ENCODE peak calls at places on chromosomes 13 and 19, in eight cellular contexts. W, A, L, J, C, T, K and X are unnamed samples.

GRCh38 chr19:6021878-6022569 is 44.1 kb upstream of the RANBP3 start:
- DNase-seq in T (peak), K (peak), C (no peak), W (peak), L (peak), A (no peak), J (peak), X (peak)

GRCh38 chr13:45331981-45332830 is 8.8 kb downstream of the TPT1 start:
- DNase-seq in C (peak), L (no peak), K (no peak), J (no peak), W (no peak), A (peak), T (peak), X (peak)

GRCh38 chr13:91601807-91602206 is 203.4 kb downstream of the GPC5 start:
- DNase-seq in K (no peak), W (no peak), L (no peak), T (no peak), A (no peak), J (no peak), C (no peak), X (no peak)

GRCh38 chr19:30445385-30445784 is 73.2 kb downstream of the ZNF536 start:
- DNase-seq in J (no peak), K (no peak), L (no peak), A (no peak), T (no peak), W (no peak), C (no peak), X (no peak)

GRCh38 chr13:65260938-65261880 is 1968.9 kb downstream of the PCDH9 start:
- DNase-seq in A (no peak), K (no peak), W (no peak), L (no peak), T (peak), C (no peak), J (no peak), X (peak)

GRCh38 chr13:48939728-48940127 is 36.0 kb upstream of the FNDC3A start:
- DNase-seq in C (no peak), T (no peak), W (no peak), J (no peak), A (no peak), L (no peak), K (no peak), X (no peak)

GRCh38 chr13:99028890-99029289 is 51.0 kb upstream of the DOCK9 start:
- DNase-seq in W (no peak), J (no peak), L (no peak), A (no peak), C (no peak), T (peak), K (no peak), X (no peak)

GRCh38 chr19:29528946-29529645 is 3.3 kb downstream of the VSTM2B start:
- DNase-seq in C (no peak), T (no peak), W (no peak), L (no peak), K (no peak), A (no peak), J (no peak), X (no peak)

GRCh38 chr13:73421310-73421912 is 362.6 kb downstream of the KLF5 start:
- DNase-seq in A (no peak), K (no peak), T (peak), W (no peak), J (no peak), C (no peak), L (no peak), X (peak)

GRCh38 chr13:110379358-110379757 is 72.3 kb downstream of the COL4A2 start:
- DNase-seq in J (no peak), W (no peak), C (no peak), T (no peak), K (no peak), A (no peak), L (no peak), X (no peak)

GRCh38 chr13:92843549-92843948 is 383.1 kb upstream of the GPC6 start:
- DNase-seq in J (no peak), T (peak), W (no peak), C (no peak), A (no peak), K (no peak), L (no peak), X (peak)

GRCh38 chr13:33213024-33213795 is 72.3 kb downstream of the STARD13 start:
- DNase-seq in J (no peak), A (no peak), W (no peak), K (no peak), L (no peak), T (peak), C (no peak), X (no peak)

GRCh38 chr13:27691207-27691606 is 69.5 kb downstream of the POLR1D start:
- DNase-seq in A (no peak), K (no peak), J (no peak), W (no peak), T (no peak), C (no peak), L (no peak), X (no peak)

GRCh38 chr13:99361197-99361596 is 54.0 kb upstream of the GPR183 start:
- DNase-seq in L (no peak), J (no peak), W (no peak), T (peak), K (no peak), C (no peak), A (no peak), X (no peak)

GRCh38 chr13:25911020-25911419 is 140.8 kb downstream of the SHISA2 start:
- DNase-seq in W (no peak), J (no peak), A (no peak), L (no peak), K (no peak), C (no peak), T (no peak), X (no peak)

GRCh38 chr19:49106648-49107135 is 7.5 kb upstream of the LIN7B start:
- DNase-seq in W (no peak), A (no peak), J (peak), C (no peak), L (peak), T (peak), K (peak), X (peak)

GRCh38 chr19:39031368-39032163 is 783 bp downstream of the FBXO27 start:
- DNase-seq in W (peak), K (peak), A (no peak), T (peak), C (no peak), L (peak), J (peak), X (peak)

GRCh38 chr13:109764474-109765292 is 21.7 kb downstream of the IRS2 start:
- DNase-seq in A (no peak), J (no peak), K (no peak), T (no peak), W (no peak), C (no peak), L (no peak), X (no peak)

GRCh38 chr13:87788363-87788762 is 117.2 kb downstream of the SLITRK5 start:
- DNase-seq in K (no peak), W (no peak), A (no peak), L (no peak), C (no peak), T (no peak), J (no peak), X (no peak)

GRCh38 chr13:87798536-87798935 is 127.4 kb downstream of the SLITRK5 start:
- DNase-seq in W (no peak), C (no peak), T (no peak), L (no peak), J (no peak), K (no peak), A (no peak), X (no peak)

DNA sequence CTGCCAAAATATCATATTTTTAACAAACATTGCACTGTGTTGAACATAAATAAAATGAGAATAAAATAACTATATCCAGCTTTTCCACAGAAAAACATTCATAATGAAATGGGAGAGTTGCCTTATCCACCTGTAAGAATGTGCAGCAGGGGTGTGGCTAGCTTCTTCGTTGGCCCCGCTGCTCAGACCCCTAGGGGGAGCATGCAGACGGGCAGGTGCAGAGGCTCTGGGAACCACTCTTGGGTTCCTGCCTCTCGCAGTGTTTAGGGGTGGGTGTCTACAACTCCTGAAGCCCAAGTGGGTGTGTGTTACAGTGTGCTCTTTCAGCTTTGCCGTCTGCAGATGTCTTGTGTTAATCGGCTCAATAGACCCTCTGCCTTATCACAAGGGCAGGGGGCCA is 121.7 kb downstream of the SLITRK5 start:
- DNase-seq in A (no peak), W (no peak), T (no peak), J (no peak), L (no peak), C (no peak), K (no peak), X (no peak)
- TF ChIP-seq CTCF in A (no peak), W (no peak), T (no peak), J (no peak), L (no peak), C (no peak), K (no peak), X (no peak)

GRCh38 chr19:1651061-1651547 is 1.3 kb downstream of the TCF3 start:
- DNase-seq in L (peak), T (peak), W (no peak), K (peak), C (no peak), J (no peak), A (no peak), X (peak)

GRCh38 chr19:1651548-1652394 is 644 bp downstream of the TCF3 start:
- DNase-seq in T (peak), A (no peak), C (no peak), W (no peak), J (peak), K (peak), L (peak), X (peak)

GRCh38 chr19:1653300-1653628 is 849 bp upstream of the TCF3 start:
- DNase-seq in K (no peak), C (no peak), T (no peak), L (no peak), J (no peak), W (peak), A (no peak), X (no peak)

GRCh38 chr19:1654178-1654792 is 1.9 kb upstream of the TCF3 start:
- DNase-seq in W (no peak), T (no peak), A (no peak), L (no peak), J (no peak), K (no peak), C (no peak), X (no peak)

GRCh38 chr19:1652471-1653299 is at the start of gene TCF3:
- DNase-seq in L (peak), A (peak), J (peak), T (peak), W (peak), K (peak), C (peak), X (peak)
- H3K4me3 ChIP-seq in L (peak), A (peak), J (peak), T (peak), W (peak), K (peak), C (peak), X (peak)

DNA sequence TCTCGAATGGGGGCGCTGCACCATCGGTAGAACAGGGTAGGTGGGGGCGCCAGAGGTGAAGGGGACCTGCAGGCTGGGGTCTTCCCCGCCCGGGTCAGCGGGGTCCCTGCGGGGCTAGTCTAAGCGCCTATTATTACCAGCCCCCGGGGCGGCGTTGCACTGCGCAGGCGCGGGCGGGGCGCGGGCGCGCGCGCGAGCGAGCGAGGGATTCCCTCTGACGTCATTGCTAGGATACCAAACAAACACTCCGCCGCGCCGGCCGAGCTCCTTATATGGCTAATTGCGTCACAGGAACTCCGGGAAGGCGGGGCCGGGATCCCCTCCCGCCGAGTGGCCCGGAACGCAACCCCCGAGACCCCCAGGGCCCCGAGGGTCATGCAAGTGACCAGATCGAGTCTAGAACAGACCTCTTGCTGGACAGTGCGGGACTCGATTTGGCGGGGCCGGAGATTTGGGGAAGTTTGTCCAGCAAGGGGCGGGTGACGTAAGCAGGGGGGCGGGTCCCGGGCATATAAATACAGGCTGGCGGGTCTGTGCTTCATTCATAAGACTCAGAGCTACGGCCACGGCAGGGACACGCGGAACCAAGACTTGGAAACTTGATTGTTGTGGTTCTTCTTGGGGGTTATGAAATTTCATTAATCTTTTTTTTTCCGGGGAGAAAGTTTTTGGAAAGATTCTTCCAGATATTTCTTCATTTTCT is at the start of gene FOSB:
- DNase-seq in J (peak), W (peak), K (peak), L (peak), T (peak), A (no peak), C (no peak), X (peak)
- TF ChIP-seq CTCF in J (no peak), W (no peak), K (peak), L (no peak), T (peak), A (no peak), C (no peak), X (peak)

GRCh38 chr13:95432141-95432540 is 120.4 kb upstream of the CLDN10 start:
- DNase-seq in T (no peak), K (no peak), J (no peak), W (no peak), C (no peak), A (no peak), L (no peak), X (no peak)
- H3K4me3 ChIP-seq in T (no peak), K (no peak), J (no peak), W (no peak), C (no peak), A (no peak), L (no peak), X (no peak)

GRCh38 chr19:3671680-3672574 is 28.3 kb downstream of the PIP5K1C start:
- DNase-seq in L (no peak), W (no peak), J (no peak), A (no peak), T (peak), K (no peak), C (no peak), X (peak)
- TF ChIP-seq CTCF in L (no peak), W (no peak), J (peak), A (no peak), T (peak), K (no peak), C (no peak), X (peak)

GRCh38 chr19:51002101-51002532 is 713 bp upstream of the KLK8 start:
- DNase-seq in T (no peak), L (no peak), W (no peak), C (no peak), A (no peak), J (no peak), K (no peak), X (no peak)
- H3K4me3 ChIP-seq in T (no peak), L (no peak), W (no peak), C (no peak), A (no peak), J (no peak), K (no peak), X (no peak)

DNA sequence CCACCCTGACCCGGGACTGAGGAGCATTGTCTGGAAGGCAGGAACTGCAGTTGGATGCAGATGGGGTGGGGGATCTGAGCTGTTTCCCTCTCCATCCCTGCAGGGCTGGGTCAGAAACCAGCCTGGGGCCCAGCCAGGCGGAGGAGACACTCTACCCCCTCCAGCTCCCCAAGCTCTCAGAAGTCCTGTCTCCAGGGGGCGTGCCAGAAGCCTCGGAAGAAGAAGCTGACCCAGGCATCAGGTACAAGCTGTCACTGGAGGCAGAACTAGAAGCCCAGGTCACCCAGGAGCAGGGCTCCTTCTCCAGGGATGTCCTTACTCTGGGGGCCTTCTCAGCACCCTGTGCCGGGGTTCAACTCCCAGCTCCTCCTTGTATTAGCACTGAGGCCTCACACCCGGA is 15.5 kb downstream of the SIX5 start:
- DNase-seq in K (peak), L (no peak), T (no peak), J (no peak), W (no peak), C (no peak), A (no peak), X (no peak)
- TF ChIP-seq CTCF in K (no peak), L (no peak), T (peak), J (no peak), W (no peak), C (no peak), A (no peak), X (peak)

DNA sequence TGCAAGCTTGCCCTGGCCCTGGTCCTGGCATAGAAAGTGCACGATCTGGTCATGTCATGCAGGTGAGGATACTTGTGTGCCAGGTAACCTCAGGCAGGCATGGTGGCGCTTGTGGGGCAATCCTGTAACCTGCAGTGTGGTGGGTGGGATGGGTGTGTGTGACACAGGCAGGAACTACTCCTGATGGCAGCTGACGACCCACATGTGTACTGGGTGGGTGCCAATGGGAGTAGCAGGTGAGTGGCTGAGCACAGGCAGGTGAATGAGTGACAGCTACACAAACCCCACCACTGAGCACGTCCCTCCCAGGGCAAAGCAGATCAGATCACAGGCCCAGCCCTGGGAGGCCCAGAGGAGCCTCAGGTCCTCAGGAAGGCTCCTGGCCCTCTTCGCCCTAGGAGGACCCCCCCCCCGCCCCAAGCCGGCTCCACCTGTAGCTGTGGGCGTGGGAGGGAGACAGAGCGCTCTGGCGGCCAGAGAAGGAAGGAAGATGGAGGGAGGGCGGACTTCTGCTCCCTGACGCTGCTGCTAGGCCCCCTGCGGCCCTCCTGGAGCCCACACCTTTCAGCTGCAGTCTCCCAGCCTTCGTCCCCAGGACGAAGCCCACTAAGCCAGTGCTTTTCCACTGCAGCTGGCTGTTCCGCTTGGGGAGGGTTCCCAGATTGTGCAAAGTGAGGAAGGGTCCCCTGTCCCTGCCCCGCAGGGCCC is 1.3 kb upstream of the ZNF181 start:
- DNase-seq in T (no peak), L (no peak), J (no peak), A (no peak), K (no peak), W (no peak), C (no peak), X (no peak)
- H3K4me3 ChIP-seq in T (peak), L (no peak), J (peak), A (peak), K (peak), W (peak), C (peak), X (peak)